ENCODE peak calls at places on chromosomes 4 and X, in five cellular contexts. O is suprapubic skin, S is ovary, I is tibial nerve, X is stomach. G is an unnamed sample. For H3K36me3, the result is how much of the 10 kb centered on the place peaks cover.

GRCh38 chr4:43132010-43132582 is 239.6 kb downstream of the GRXCR1 start:
- DNase-seq in I (peak), X (peak), O (no peak), S (peak), G (peak)

GRCh38 chrX:70453024-70453618 is 8.5 kb downstream of the DLG3 start:
- DNase-seq in I (no peak), S (no peak), O (no peak), X (no peak), G (no peak)

GRCh38 chr4:113973349-113973748 is 6.1 kb downstream of the ARSJ start:
- DNase-seq in O (no peak), X (no peak), S (no peak), I (no peak), G (no peak)

GRCh38 chrX:28847423-28847822 is 260.2 kb downstream of the IL1RAPL1 start:
- DNase-seq in I (peak), S (no peak), O (no peak), X (no peak), G (no peak)

GRCh38 chr4:151753056-151753455 is 7.8 kb downstream of the GATB start:
- DNase-seq in S (no peak), I (no peak), X (no peak), O (no peak), G (no peak)

GRCh38 chr4:30716158-30716557 is 4.0 kb upstream of the PCDH7 start:
- DNase-seq in I (no peak), X (no peak), O (no peak), S (no peak), G (no peak)

GRCh38 chr4:159758061-159758460 is 655.2 kb downstream of the RAPGEF2 start:
- DNase-seq in I (no peak), X (no peak), O (no peak), S (no peak), G (no peak)

GRCh38 chr4:337932-338758 is 531 bp downstream of the ZNF141 start:
- DNase-seq in I (peak), O (no peak), S (peak), X (peak), G (no peak)

GRCh38 chr4:128521634-128522253 is 234.1 kb upstream of the PGRMC2 start:
- DNase-seq in O (no peak), I (no peak), S (no peak), X (no peak), G (no peak)

GRCh38 chr4:72969957-72970356 is 99.6 kb downstream of the COX18 start:
- DNase-seq in I (no peak), X (no peak), S (no peak), O (no peak), G (no peak)

GRCh38 chrX:97704474-97704873 is 820.8 kb downstream of the RPA4 start:
- DNase-seq in I (no peak), S (no peak), O (no peak), X (no peak), G (peak)

GRCh38 chr4:26459054-26459755 is 31.1 kb downstream of the CCKAR start:
- DNase-seq in I (no peak), S (no peak), O (no peak), X (no peak), G (no peak)

GRCh38 chr4:26457412-26457811 is 32.9 kb downstream of the CCKAR start:
- DNase-seq in O (no peak), S (no peak), X (no peak), I (no peak), G (no peak)

GRCh38 chr4:26462874-26463273 is 27.4 kb downstream of the CCKAR start:
- DNase-seq in X (no peak), I (no peak), O (no peak), S (no peak), G (no peak)

GRCh38 chr4:26458104-26458503 is 32.2 kb downstream of the CCKAR start:
- DNase-seq in S (no peak), O (no peak), X (no peak), I (no peak), G (no peak)

DNA sequence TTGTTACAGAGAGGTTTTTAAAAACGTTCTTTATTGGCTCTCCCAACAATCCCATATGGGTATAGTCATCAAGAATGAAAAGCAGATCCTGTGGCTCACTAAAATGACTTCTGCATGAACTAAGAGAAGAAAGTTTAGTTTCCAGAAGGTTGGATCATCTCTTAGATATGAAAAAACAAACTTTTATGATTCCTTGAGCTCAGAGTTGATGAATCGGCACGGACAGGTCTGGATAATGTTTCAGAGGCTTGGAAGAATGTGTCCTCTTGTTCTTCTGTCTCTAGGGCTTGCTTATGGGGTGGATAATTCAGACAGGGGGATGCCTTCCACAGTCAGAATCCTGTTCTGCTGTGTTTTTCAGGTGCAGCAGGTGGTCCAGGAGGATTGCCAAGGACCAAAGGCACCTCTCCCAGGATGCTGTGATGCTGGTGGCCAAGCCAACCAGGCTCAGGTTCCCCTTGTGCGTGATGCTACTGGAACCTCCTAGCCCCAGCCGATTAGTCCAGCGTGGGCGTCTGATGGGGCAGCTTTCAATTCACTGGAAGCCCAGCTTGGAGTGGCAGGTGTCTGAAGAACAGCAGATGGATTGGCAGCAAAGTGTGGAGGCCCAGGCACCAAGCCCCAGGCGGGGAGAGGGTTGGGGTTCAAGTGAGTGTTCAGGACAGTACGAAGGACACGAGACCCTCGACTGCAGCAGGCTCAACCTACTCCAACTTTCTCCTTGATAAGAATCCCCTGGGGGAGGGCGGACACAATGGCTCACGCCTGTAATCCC is 30.3 kb downstream of the CCKAR start:
- DNase-seq in I (no peak), S (no peak), O (no peak), X (no peak), G (no peak)
- H3K27ac ChIP-seq in I (no peak), S (no peak), O (no peak), X (no peak), G (peak)

GRCh38 chr4:175435437-175435836 is 376.6 kb downstream of the GPM6A start:
- DNase-seq in O (no peak), S (no peak), I (no peak), X (no peak), G (no peak)

GRCh38 chr4:175427751-175428150 is 384.3 kb downstream of the GPM6A start:
- DNase-seq in X (no peak), S (no peak), O (no peak), I (no peak), G (no peak)

GRCh38 chr4:175431635-175432034 is 380.4 kb downstream of the GPM6A start:
- DNase-seq in O (no peak), S (no peak), X (no peak), I (no peak), G (no peak)
- TF ChIP-seq EP300 in O (no peak), S (no peak), X (no peak), I (no peak), G (no peak)

DNA sequence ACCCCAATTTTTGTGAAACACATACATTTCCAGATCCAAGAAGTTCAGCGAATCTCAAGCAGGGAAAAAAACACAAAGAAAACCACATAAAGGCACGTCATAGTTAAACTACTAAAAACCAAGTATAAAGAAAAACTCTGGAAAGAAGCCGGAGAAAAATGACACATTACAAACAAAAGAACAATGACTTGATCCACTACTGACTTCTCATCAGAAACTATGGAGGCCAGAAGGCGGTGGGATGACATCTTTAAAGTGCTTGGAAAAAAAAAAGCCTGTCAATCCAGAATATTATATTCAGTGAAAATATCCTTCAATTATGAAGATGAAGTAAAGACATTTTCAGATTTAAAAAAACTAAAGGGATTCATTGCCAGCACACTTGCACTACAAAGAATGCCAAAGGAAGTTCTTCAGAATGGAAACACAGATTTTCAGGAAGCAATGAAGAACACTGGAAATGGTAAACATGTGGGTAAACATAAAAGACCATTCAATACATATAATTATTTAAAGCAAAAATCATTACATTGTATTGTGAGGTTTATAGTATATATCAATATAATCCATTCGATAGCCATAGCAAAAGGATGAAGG is 32.6 kb upstream of the PPP2R2C start:
- DNase-seq in I (no peak), X (no peak), O (no peak), S (no peak), G (no peak)
- H3K36me3 ChIP-seq in I (under half), X (under half), O (under half), S (under half), G (under half)

GRCh38 chrX:47873123-47873522 is 36.4 kb downstream of the ZNF81 start:
- DNase-seq in I (no peak), O (no peak), X (no peak), S (no peak), G (no peak)

GRCh38 chrX:47879447-47879846 is 42.7 kb downstream of the ZNF81 start:
- DNase-seq in X (no peak), O (no peak), I (no peak), S (no peak), G (no peak)

GRCh38 chrX:47880927-47881326 is 44.2 kb downstream of the ZNF81 start:
- DNase-seq in I (no peak), O (no peak), X (no peak), S (no peak), G (no peak)

GRCh38 chrX:47878198-47878597 is 41.5 kb downstream of the ZNF81 start:
- DNase-seq in I (no peak), O (no peak), S (no peak), X (no peak), G (no peak)

DNA sequence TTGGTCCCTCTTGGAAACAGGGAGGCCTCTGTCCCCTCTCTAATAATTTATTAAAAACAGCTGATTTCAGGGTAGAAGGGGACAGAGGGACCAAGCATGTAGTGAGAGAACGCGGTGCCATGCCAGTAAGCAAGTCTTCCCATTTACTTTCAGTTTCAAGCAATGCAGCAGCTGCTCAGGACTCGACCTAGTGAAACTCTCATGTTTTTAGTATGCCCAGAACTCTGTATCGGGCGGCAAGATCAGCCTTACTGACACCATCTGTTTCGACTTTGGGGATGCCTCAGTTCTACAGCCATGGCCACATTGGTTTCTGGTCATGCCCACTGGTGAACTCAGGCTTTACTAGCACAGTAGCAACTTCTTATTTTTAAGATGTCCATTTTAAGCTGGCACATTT is 40.6 kb downstream of the ZNF81 start:
- DNase-seq in I (no peak), X (no peak), O (no peak), S (no peak), G (no peak)
- H3K27ac ChIP-seq in I (no peak), X (no peak), O (no peak), S (no peak), G (no peak)

GRCh38 chr4:122921971-122922876 is at the start of gene NUDT6:
- DNase-seq in S (peak), X (peak), O (peak), I (peak), G (peak)
- TF ChIP-seq EP300 in S (no peak), X (no peak), O (no peak), I (no peak), G (no peak)

GRCh38 chr4:7003176-7003878 is 39.8 kb upstream of the TADA2B start:
- DNase-seq in S (no peak), O (peak), X (no peak), I (no peak), G (no peak)
- H3K36me3 ChIP-seq in S (under half), O (half or more), X (half or more), I (half or more), G (under half)

DNA sequence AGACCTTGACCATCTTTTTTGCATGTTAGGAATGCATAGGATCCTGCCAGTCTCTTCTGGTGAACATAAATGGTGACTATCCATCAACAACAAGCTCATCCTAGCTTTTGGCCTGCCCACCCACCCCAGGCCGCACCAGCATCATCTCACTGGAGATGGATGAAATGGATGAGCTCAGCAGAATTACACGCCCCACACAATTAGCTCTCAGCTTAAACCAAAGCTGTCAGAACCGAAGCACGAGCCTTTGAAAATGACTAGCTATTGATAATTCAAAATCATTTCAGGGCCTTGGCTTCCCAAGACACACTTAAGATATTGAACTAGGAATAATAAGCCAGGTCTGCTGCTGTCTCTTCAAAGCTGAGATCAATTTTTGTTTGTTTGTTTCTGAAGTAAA is 62.5 kb upstream of the MND1 start:
- DNase-seq in I (no peak), S (no peak), X (no peak), O (no peak), G (no peak)
- H3K27ac ChIP-seq in I (no peak), S (no peak), X (no peak), O (no peak), G (no peak)

DNA sequence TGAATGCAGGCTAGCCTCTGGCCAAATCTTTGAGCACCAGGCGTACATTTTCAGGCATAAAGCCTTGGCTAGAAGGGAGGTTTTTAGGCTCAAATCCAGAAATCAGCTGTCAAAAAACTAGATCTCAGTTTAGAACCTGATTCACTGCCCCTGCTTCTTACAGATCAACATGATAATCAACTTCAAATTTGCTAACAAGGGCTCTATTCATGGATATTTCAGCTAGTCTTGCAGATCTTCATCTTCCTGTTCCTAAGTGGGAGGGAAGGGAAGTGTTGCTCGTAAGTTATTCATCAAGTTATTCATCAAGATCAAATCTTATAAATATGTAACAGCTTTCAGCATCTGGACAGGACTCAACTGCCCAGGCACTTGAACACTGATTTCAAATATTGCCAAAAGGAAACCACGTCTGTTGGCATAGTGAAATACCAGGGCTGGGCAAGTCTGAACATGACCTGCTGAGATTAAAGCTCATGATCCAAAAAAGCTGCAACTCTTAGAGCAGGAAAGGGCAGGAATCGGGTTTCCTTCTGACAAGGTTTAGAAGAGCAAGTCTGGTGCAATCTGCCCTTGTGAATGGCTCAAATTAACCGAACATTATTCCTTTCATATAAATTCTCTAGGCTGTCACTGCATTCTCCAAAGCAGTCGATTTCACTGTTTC is 200.3 kb downstream of the PDGFC start:
- DNase-seq in O (no peak), I (no peak), S (no peak), X (peak), G (no peak)
- TF ChIP-seq EP300 in O (no peak), I (no peak), S (no peak), X (no peak), G (no peak)

GRCh38 chrX:153348421-153348820 is 14.5 kb downstream of the ZNF275 start:
- DNase-seq in I (no peak), X (no peak), S (no peak), O (no peak), G (no peak)
- H3K36me3 ChIP-seq in I (half or more), X (under half), S (under half), O (under half), G (under half)